ENCODE peak calls at places on chromosomes 12 and 14, in nine cellular contexts. One of them, this sample, is unnamed.

GRCh38 chr14:51293149-51293925 is 53.3 kb downstream of the TMX1 start:
- DNase-seq in CD8-positive, alpha-beta T cell: no peak
- DNase-seq in effector CD4-positive, alpha-beta T cell: no peak
- DNase-seq in NCI-H1092: no peak
- DNase-seq in cardiac muscle cell: no peak
- DNase-seq in neural crest cell: no peak
- DNase-seq in body of pancreas: peak
- DNase-seq in renal cortical epithelial cell: no peak
- DNase-seq in thyroid gland: peak
- DNase-seq in this sample: no peak

GRCh38 chr14:74907744-74908143 is 15.3 kb downstream of the RPS6KL1 start:
- DNase-seq in neural crest cell: no peak
- DNase-seq in NCI-H1092: no peak
- DNase-seq in cardiac muscle cell: no peak
- DNase-seq in effector CD4-positive, alpha-beta T cell: no peak
- DNase-seq in renal cortical epithelial cell: no peak
- DNase-seq in body of pancreas: no peak
- DNase-seq in CD8-positive, alpha-beta T cell: no peak
- DNase-seq in thyroid gland: peak
- DNase-seq in this sample: no peak

GRCh38 chr12:14310866-14311265 is 54.6 kb upstream of the ATF7IP start:
- DNase-seq in effector CD4-positive, alpha-beta T cell: no peak
- DNase-seq in thyroid gland: no peak
- DNase-seq in CD8-positive, alpha-beta T cell: no peak
- DNase-seq in renal cortical epithelial cell: no peak
- DNase-seq in neural crest cell: no peak
- DNase-seq in body of pancreas: no peak
- DNase-seq in NCI-H1092: no peak
- DNase-seq in cardiac muscle cell: no peak
- DNase-seq in this sample: no peak

GRCh38 chr14:104112113-104112505 is 26.3 kb upstream of the KIF26A start:
- DNase-seq in renal cortical epithelial cell: no peak
- DNase-seq in effector CD4-positive, alpha-beta T cell: no peak
- DNase-seq in neural crest cell: no peak
- DNase-seq in cardiac muscle cell: no peak
- DNase-seq in CD8-positive, alpha-beta T cell: no peak
- DNase-seq in NCI-H1092: no peak
- DNase-seq in body of pancreas: peak
- DNase-seq in thyroid gland: no peak
- DNase-seq in this sample: no peak

GRCh38 chr12:91406920-91407341 is 224.3 kb upstream of the DCN start:
- DNase-seq in renal cortical epithelial cell: peak
- DNase-seq in cardiac muscle cell: no peak
- DNase-seq in thyroid gland: no peak
- DNase-seq in neural crest cell: no peak
- DNase-seq in effector CD4-positive, alpha-beta T cell: no peak
- DNase-seq in NCI-H1092: no peak
- DNase-seq in body of pancreas: no peak
- DNase-seq in CD8-positive, alpha-beta T cell: no peak
- DNase-seq in this sample: no peak

GRCh38 chr12:116391501-116391900 is 114.0 kb upstream of the MED13L start:
- DNase-seq in neural crest cell: no peak
- DNase-seq in effector CD4-positive, alpha-beta T cell: no peak
- DNase-seq in cardiac muscle cell: no peak
- DNase-seq in CD8-positive, alpha-beta T cell: no peak
- DNase-seq in NCI-H1092: no peak
- DNase-seq in body of pancreas: no peak
- DNase-seq in renal cortical epithelial cell: no peak
- DNase-seq in thyroid gland: no peak
- DNase-seq in this sample: no peak

GRCh38 chr14:31902002-31902401 is 175.1 kb upstream of the ARHGAP5 start:
- DNase-seq in thyroid gland: no peak
- DNase-seq in CD8-positive, alpha-beta T cell: no peak
- DNase-seq in NCI-H1092: no peak
- DNase-seq in effector CD4-positive, alpha-beta T cell: no peak
- DNase-seq in body of pancreas: no peak
- DNase-seq in cardiac muscle cell: no peak
- DNase-seq in renal cortical epithelial cell: peak
- DNase-seq in neural crest cell: no peak
- DNase-seq in this sample: no peak

GRCh38 chr14:88269816-88270416 is 53.2 kb downstream of the KCNK10 start:
- DNase-seq in NCI-H1092: no peak
- DNase-seq in CD8-positive, alpha-beta T cell: no peak
- DNase-seq in neural crest cell: no peak
- DNase-seq in body of pancreas: peak
- DNase-seq in cardiac muscle cell: no peak
- DNase-seq in renal cortical epithelial cell: no peak
- DNase-seq in thyroid gland: no peak
- DNase-seq in effector CD4-positive, alpha-beta T cell: no peak
- DNase-seq in this sample: no peak

GRCh38 chr12:31362115-31362758 is 36.3 kb upstream of the SINHCAF start:
- DNase-seq in neural crest cell: no peak
- DNase-seq in CD8-positive, alpha-beta T cell: no peak
- DNase-seq in thyroid gland: peak
- DNase-seq in renal cortical epithelial cell: peak
- DNase-seq in body of pancreas: no peak
- DNase-seq in NCI-H1092: no peak
- DNase-seq in effector CD4-positive, alpha-beta T cell: no peak
- DNase-seq in cardiac muscle cell: peak
- DNase-seq in this sample: peak

GRCh38 chr12:104668274-104668718 is 211.5 kb downstream of the CHST11 start:
- DNase-seq in thyroid gland: peak
- DNase-seq in cardiac muscle cell: peak
- DNase-seq in neural crest cell: no peak
- DNase-seq in body of pancreas: no peak
- DNase-seq in CD8-positive, alpha-beta T cell: no peak
- DNase-seq in NCI-H1092: peak
- DNase-seq in renal cortical epithelial cell: no peak
- DNase-seq in effector CD4-positive, alpha-beta T cell: no peak
- DNase-seq in this sample: peak

GRCh38 chr12:129351481-129351880 is 498.2 kb downstream of the GLT1D1 start:
- DNase-seq in cardiac muscle cell: no peak
- DNase-seq in body of pancreas: no peak
- DNase-seq in thyroid gland: no peak
- DNase-seq in neural crest cell: no peak
- DNase-seq in renal cortical epithelial cell: no peak
- DNase-seq in effector CD4-positive, alpha-beta T cell: no peak
- DNase-seq in CD8-positive, alpha-beta T cell: no peak
- DNase-seq in NCI-H1092: no peak
- DNase-seq in this sample: no peak

GRCh38 chr12:67410667-67411067 is 141.5 kb downstream of the CAND1 start:
- DNase-seq in body of pancreas: peak
- DNase-seq in cardiac muscle cell: no peak
- DNase-seq in thyroid gland: no peak
- DNase-seq in effector CD4-positive, alpha-beta T cell: no peak
- DNase-seq in renal cortical epithelial cell: no peak
- DNase-seq in NCI-H1092: no peak
- DNase-seq in CD8-positive, alpha-beta T cell: no peak
- DNase-seq in neural crest cell: no peak
- DNase-seq in this sample: no peak

GRCh38 chr12:67681145-67681778 is 32.7 kb downstream of the DYRK2 start:
- DNase-seq in renal cortical epithelial cell: peak
- DNase-seq in neural crest cell: no peak
- DNase-seq in effector CD4-positive, alpha-beta T cell: no peak
- DNase-seq in cardiac muscle cell: no peak
- DNase-seq in NCI-H1092: no peak
- DNase-seq in CD8-positive, alpha-beta T cell: no peak
- DNase-seq in thyroid gland: peak
- DNase-seq in body of pancreas: no peak
- DNase-seq in this sample: no peak

GRCh38 chr14:74919421-74920165 is 3.5 kb downstream of the RPS6KL1 start:
- DNase-seq in CD8-positive, alpha-beta T cell: no peak
- DNase-seq in neural crest cell: no peak
- DNase-seq in thyroid gland: no peak
- DNase-seq in renal cortical epithelial cell: no peak
- DNase-seq in NCI-H1092: no peak
- DNase-seq in effector CD4-positive, alpha-beta T cell: no peak
- DNase-seq in body of pancreas: no peak
- DNase-seq in cardiac muscle cell: no peak
- DNase-seq in this sample: no peak

GRCh38 chr14:48690349-48690748 is 895.8 kb downstream of the RPS29 start:
- DNase-seq in renal cortical epithelial cell: no peak
- DNase-seq in thyroid gland: no peak
- DNase-seq in neural crest cell: no peak
- DNase-seq in cardiac muscle cell: no peak
- DNase-seq in CD8-positive, alpha-beta T cell: no peak
- DNase-seq in body of pancreas: no peak
- DNase-seq in NCI-H1092: no peak
- DNase-seq in effector CD4-positive, alpha-beta T cell: no peak
- DNase-seq in this sample: no peak

GRCh38 chr12:2677142-2677880 is 117.5 kb upstream of the FKBP4 start:
- DNase-seq in renal cortical epithelial cell: no peak
- DNase-seq in neural crest cell: no peak
- DNase-seq in thyroid gland: no peak
- DNase-seq in CD8-positive, alpha-beta T cell: no peak
- DNase-seq in NCI-H1092: no peak
- DNase-seq in cardiac muscle cell: no peak
- DNase-seq in effector CD4-positive, alpha-beta T cell: no peak
- DNase-seq in body of pancreas: no peak
- DNase-seq in this sample: no peak

GRCh38 chr14:100193417-100194357 is 34.2 kb upstream of the DEGS2 start:
- DNase-seq in renal cortical epithelial cell: no peak
- DNase-seq in body of pancreas: peak
- DNase-seq in effector CD4-positive, alpha-beta T cell: no peak
- DNase-seq in CD8-positive, alpha-beta T cell: no peak
- DNase-seq in cardiac muscle cell: no peak
- DNase-seq in neural crest cell: peak
- DNase-seq in thyroid gland: peak
- DNase-seq in NCI-H1092: no peak
- DNase-seq in this sample: peak

GRCh38 chr14:63223596-63223995 is 19.4 kb downstream of the RHOJ start:
- DNase-seq in body of pancreas: no peak
- DNase-seq in NCI-H1092: no peak
- DNase-seq in renal cortical epithelial cell: no peak
- DNase-seq in cardiac muscle cell: no peak
- DNase-seq in thyroid gland: no peak
- DNase-seq in neural crest cell: no peak
- DNase-seq in effector CD4-positive, alpha-beta T cell: no peak
- DNase-seq in CD8-positive, alpha-beta T cell: no peak
- DNase-seq in this sample: no peak

GRCh38 chr14:91142214-91142668 is 28.4 kb downstream of the DGLUCY start:
- DNase-seq in CD8-positive, alpha-beta T cell: no peak
- DNase-seq in neural crest cell: no peak
- DNase-seq in effector CD4-positive, alpha-beta T cell: no peak
- DNase-seq in cardiac muscle cell: no peak
- DNase-seq in renal cortical epithelial cell: no peak
- DNase-seq in NCI-H1092: no peak
- DNase-seq in body of pancreas: no peak
- DNase-seq in thyroid gland: no peak
- DNase-seq in this sample: no peak

GRCh38 chr14:34252227-34252626 is 209.8 kb downstream of the SPTSSA start:
- DNase-seq in neural crest cell: no peak
- DNase-seq in effector CD4-positive, alpha-beta T cell: no peak
- DNase-seq in CD8-positive, alpha-beta T cell: no peak
- DNase-seq in thyroid gland: no peak
- DNase-seq in cardiac muscle cell: no peak
- DNase-seq in NCI-H1092: no peak
- DNase-seq in renal cortical epithelial cell: peak
- DNase-seq in body of pancreas: no peak
- DNase-seq in this sample: no peak

GRCh38 chr14:92726135-92726932 is 22.1 kb downstream of the LGMN start:
- DNase-seq in neural crest cell: no peak
- DNase-seq in NCI-H1092: no peak
- DNase-seq in thyroid gland: no peak
- DNase-seq in body of pancreas: peak
- DNase-seq in renal cortical epithelial cell: peak
- DNase-seq in effector CD4-positive, alpha-beta T cell: no peak
- DNase-seq in CD8-positive, alpha-beta T cell: peak
- DNase-seq in cardiac muscle cell: no peak
- DNase-seq in this sample: no peak

GRCh38 chr12:49702676-49703228 is 4.5 kb downstream of the FMNL3 start:
- DNase-seq in cardiac muscle cell: peak
- DNase-seq in neural crest cell: no peak
- DNase-seq in CD8-positive, alpha-beta T cell: no peak
- DNase-seq in NCI-H1092: no peak
- DNase-seq in thyroid gland: no peak
- DNase-seq in effector CD4-positive, alpha-beta T cell: no peak
- DNase-seq in renal cortical epithelial cell: no peak
- DNase-seq in body of pancreas: no peak
- DNase-seq in this sample: no peak

GRCh38 chr14:74638066-74638465 is 26.0 kb upstream of the LTBP2 start:
- DNase-seq in neural crest cell: no peak
- DNase-seq in CD8-positive, alpha-beta T cell: no peak
- DNase-seq in cardiac muscle cell: peak
- DNase-seq in thyroid gland: no peak
- DNase-seq in effector CD4-positive, alpha-beta T cell: no peak
- DNase-seq in body of pancreas: no peak
- DNase-seq in NCI-H1092: no peak
- DNase-seq in renal cortical epithelial cell: no peak
- DNase-seq in this sample: no peak

GRCh38 chr14:95998656-95999055 is 40.5 kb upstream of the C14orf132 start:
- DNase-seq in CD8-positive, alpha-beta T cell: no peak
- DNase-seq in neural crest cell: no peak
- DNase-seq in renal cortical epithelial cell: peak
- DNase-seq in effector CD4-positive, alpha-beta T cell: no peak
- DNase-seq in cardiac muscle cell: peak
- DNase-seq in NCI-H1092: peak
- DNase-seq in thyroid gland: no peak
- DNase-seq in body of pancreas: no peak
- DNase-seq in this sample: peak

GRCh38 chr12:3557136-3557697 is 66.2 kb downstream of the PRMT8 start:
- DNase-seq in renal cortical epithelial cell: no peak
- DNase-seq in cardiac muscle cell: no peak
- DNase-seq in body of pancreas: no peak
- DNase-seq in CD8-positive, alpha-beta T cell: no peak
- DNase-seq in effector CD4-positive, alpha-beta T cell: no peak
- DNase-seq in neural crest cell: no peak
- DNase-seq in thyroid gland: no peak
- DNase-seq in NCI-H1092: no peak
- DNase-seq in this sample: no peak

GRCh38 chr14:106883218-106883692 is 1356.9 kb downstream of the TMEM121 start:
- DNase-seq in NCI-H1092: no peak
- DNase-seq in thyroid gland: no peak
- DNase-seq in cardiac muscle cell: no peak
- DNase-seq in body of pancreas: peak
- DNase-seq in effector CD4-positive, alpha-beta T cell: no peak
- DNase-seq in renal cortical epithelial cell: no peak
- DNase-seq in neural crest cell: no peak
- DNase-seq in CD8-positive, alpha-beta T cell: peak
- DNase-seq in this sample: no peak

This sample was measured in NCI-H345.